ENCODE peak calls at places on chromosome 17, in five cellular contexts. One of them, this sample, is unnamed.

GRCh38 chr17:38659415-38659814 is 15.3 kb downstream of the EPOP start:
- DNase-seq in neuronal stem cell: no peak
- DNase-seq in IMR-90: no peak
- DNase-seq in mesenchymal stem cell: no peak
- DNase-seq in H1: no peak
- DNase-seq in this sample: no peak

GRCh38 chr17:11300738-11301137 is 59.7 kb downstream of the SHISA6 start:
- DNase-seq in neuronal stem cell: no peak
- DNase-seq in IMR-90: no peak
- DNase-seq in mesenchymal stem cell: no peak
- DNase-seq in H1: no peak
- DNase-seq in this sample: no peak

GRCh38 chr17:78885956-78886355 is 17.0 kb downstream of the CEP295NL start:
- DNase-seq in neuronal stem cell: no peak
- DNase-seq in IMR-90: no peak
- DNase-seq in mesenchymal stem cell: no peak
- DNase-seq in H1: no peak
- DNase-seq in this sample: no peak

GRCh38 chr17:18933102-18934058 is 18.6 kb upstream of the SLC5A10 start:
- DNase-seq in neuronal stem cell: no peak
- DNase-seq in IMR-90: no peak
- DNase-seq in mesenchymal stem cell: no peak
- DNase-seq in H1: no peak
- DNase-seq in this sample: no peak

GRCh38 chr17:7016406-7016805 is 4.0 kb downstream of the RNASEK start:
- DNase-seq in neuronal stem cell: no peak
- DNase-seq in IMR-90: no peak
- DNase-seq in mesenchymal stem cell: no peak
- DNase-seq in H1: no peak
- DNase-seq in this sample: no peak

GRCh38 chr17:249236-249993 is 68.0 kb upstream of the DOC2B start:
- DNase-seq in neuronal stem cell: no peak
- DNase-seq in IMR-90: no peak
- DNase-seq in mesenchymal stem cell: no peak
- DNase-seq in H1: peak
- DNase-seq in this sample: no peak

GRCh38 chr17:62775876-62776275 is 32.2 kb downstream of the MARCHF10 start:
- DNase-seq in neuronal stem cell: no peak
- DNase-seq in IMR-90: peak
- DNase-seq in mesenchymal stem cell: no peak
- DNase-seq in H1: no peak
- DNase-seq in this sample: no peak

GRCh38 chr17:38881600-38882191 is 11.8 kb downstream of the LASP1 start:
- DNase-seq in neuronal stem cell: no peak
- DNase-seq in IMR-90: peak
- DNase-seq in mesenchymal stem cell: peak
- DNase-seq in H1: no peak
- DNase-seq in this sample: no peak

GRCh38 chr17:74332017-74332650 is 6.1 kb downstream of the KIF19 start:
- DNase-seq in neuronal stem cell: no peak
- DNase-seq in IMR-90: no peak
- DNase-seq in mesenchymal stem cell: no peak
- DNase-seq in H1: no peak
- DNase-seq in this sample: no peak

GRCh38 chr17:46948544-46948943 is 25.6 kb downstream of the GOSR2 start:
- DNase-seq in neuronal stem cell: no peak
- DNase-seq in IMR-90: no peak
- DNase-seq in mesenchymal stem cell: no peak
- DNase-seq in H1: no peak
- DNase-seq in this sample: peak

GRCh38 chr17:80761421-80761871 is 216.8 kb downstream of the RPTOR start:
- DNase-seq in neuronal stem cell: no peak
- DNase-seq in IMR-90: peak
- DNase-seq in mesenchymal stem cell: peak
- DNase-seq in H1: no peak
- DNase-seq in this sample: no peak

GRCh38 chr17:77354721-77355455 is 214.1 kb downstream of the SEC14L1 start:
- DNase-seq in neuronal stem cell: no peak
- DNase-seq in IMR-90: peak
- DNase-seq in mesenchymal stem cell: peak
- DNase-seq in H1: no peak
- DNase-seq in this sample: no peak

GRCh38 chr17:62096401-62096670 is 31.3 kb upstream of the MED13 start:
- DNase-seq in neuronal stem cell: no peak
- DNase-seq in IMR-90: no peak
- DNase-seq in mesenchymal stem cell: no peak
- DNase-seq in H1: no peak
- DNase-seq in this sample: no peak

GRCh38 chr17:74785096-74785980 is 9.2 kb upstream of the NAT9 start:
- DNase-seq in neuronal stem cell: no peak
- DNase-seq in IMR-90: no peak
- DNase-seq in mesenchymal stem cell: no peak
- DNase-seq in H1: no peak
- DNase-seq in this sample: no peak

GRCh38 chr17:81991684-81992513 is 14.5 kb downstream of the ASPSCR1 start:
- DNase-seq in neuronal stem cell: peak
- DNase-seq in IMR-90: peak
- DNase-seq in mesenchymal stem cell: peak
- DNase-seq in H1: no peak
- DNase-seq in this sample: no peak

GRCh38 chr17:64200080-64201042 is 62.7 kb downstream of the TEX2 start:
- DNase-seq in neuronal stem cell: no peak
- DNase-seq in IMR-90: peak
- DNase-seq in mesenchymal stem cell: no peak
- DNase-seq in H1: no peak
- DNase-seq in this sample: peak

GRCh38 chr17:16980813-16981731 is 9.2 kb upstream of the TNFRSF13B start:
- DNase-seq in neuronal stem cell: no peak
- DNase-seq in IMR-90: no peak
- DNase-seq in mesenchymal stem cell: no peak
- DNase-seq in H1: peak
- DNase-seq in this sample: peak

GRCh38 chr17:78355045-78355641 is 4.7 kb downstream of the SOCS3 start:
- DNase-seq in neuronal stem cell: no peak
- DNase-seq in IMR-90: no peak
- DNase-seq in mesenchymal stem cell: no peak
- DNase-seq in H1: no peak
- DNase-seq in this sample: no peak

GRCh38 chr17:79835953-79836951 is 3.0 kb downstream of the CBX4 start:
- DNase-seq in neuronal stem cell: no peak
- DNase-seq in IMR-90: peak
- DNase-seq in mesenchymal stem cell: peak
- DNase-seq in H1: peak
- DNase-seq in this sample: peak

GRCh38 chr17:38749222-38750043 is 1.3 kb upstream of the PCGF2 start:
- DNase-seq in neuronal stem cell: peak
- DNase-seq in IMR-90: peak
- DNase-seq in mesenchymal stem cell: peak
- DNase-seq in H1: peak
- DNase-seq in this sample: peak

GRCh38 chr17:57379237-57380054 is 123.1 kb downstream of the MSI2 start:
- DNase-seq in neuronal stem cell: peak
- DNase-seq in IMR-90: peak
- DNase-seq in mesenchymal stem cell: peak
- DNase-seq in H1: no peak
- DNase-seq in this sample: peak

GRCh38 chr17:51097708-51098446 is 22.8 kb downstream of the SPAG9 start:
- DNase-seq in neuronal stem cell: no peak
- DNase-seq in IMR-90: no peak
- DNase-seq in mesenchymal stem cell: no peak
- DNase-seq in H1: no peak
- DNase-seq in this sample: no peak

GRCh38 chr17:4519361-4519788 is 20.7 kb downstream of the SPNS2 start:
- DNase-seq in neuronal stem cell: no peak
- DNase-seq in IMR-90: no peak
- DNase-seq in mesenchymal stem cell: no peak
- DNase-seq in H1: no peak
- DNase-seq in this sample: no peak

GRCh38 chr17:40443196-40443987 is at the start of gene IGFBP4:
- DNase-seq in neuronal stem cell: peak
- DNase-seq in IMR-90: peak
- DNase-seq in mesenchymal stem cell: peak
- DNase-seq in H1: peak
- DNase-seq in this sample: peak

GRCh38 chr17:66547170-66547865 is 244.9 kb downstream of the PRKCA start:
- DNase-seq in neuronal stem cell: no peak
- DNase-seq in IMR-90: no peak
- DNase-seq in mesenchymal stem cell: peak
- DNase-seq in H1: no peak
- DNase-seq in this sample: no peak

GRCh38 chr17:80012751-80013741 is 22.6 kb downstream of the TBC1D16 start:
- DNase-seq in neuronal stem cell: no peak
- DNase-seq in IMR-90: no peak
- DNase-seq in mesenchymal stem cell: no peak
- DNase-seq in H1: no peak
- DNase-seq in this sample: no peak

GRCh38 chr17:75723201-75723930 is 2.1 kb downstream of the ITGB4 start:
- DNase-seq in neuronal stem cell: no peak
- DNase-seq in IMR-90: no peak
- DNase-seq in mesenchymal stem cell: no peak
- DNase-seq in H1: no peak
- DNase-seq in this sample: no peak

GRCh38 chr17:76544123-76544915 is 4.5 kb downstream of the PRCD start:
- DNase-seq in neuronal stem cell: no peak
- DNase-seq in IMR-90: no peak
- DNase-seq in mesenchymal stem cell: peak
- DNase-seq in H1: no peak
- DNase-seq in this sample: peak

GRCh38 chr17:37650419-37651003 is 7.3 kb upstream of the DDX52 start:
- DNase-seq in neuronal stem cell: peak
- DNase-seq in IMR-90: peak
- DNase-seq in mesenchymal stem cell: peak
- DNase-seq in H1: no peak
- DNase-seq in this sample: peak

GRCh38 chr17:9729735-9730420 is 61.5 kb downstream of the DHRS7C start:
- DNase-seq in neuronal stem cell: no peak
- DNase-seq in IMR-90: peak
- DNase-seq in mesenchymal stem cell: peak
- DNase-seq in H1: no peak
- DNase-seq in this sample: peak

GRCh38 chr17:67573987-67574657 is 143.6 kb upstream of the NOL11 start:
- DNase-seq in neuronal stem cell: no peak
- DNase-seq in IMR-90: no peak
- DNase-seq in mesenchymal stem cell: no peak
- DNase-seq in H1: no peak
- DNase-seq in this sample: no peak

GRCh38 chr17:2379489-2380224 is 21.2 kb downstream of the MNT start:
- DNase-seq in neuronal stem cell: no peak
- DNase-seq in IMR-90: no peak
- DNase-seq in mesenchymal stem cell: no peak
- DNase-seq in H1: no peak
- DNase-seq in this sample: no peak
- H2BK120ac ChIP-seq in neuronal stem cell: no peak
- H2BK120ac ChIP-seq in IMR-90: no peak
- H2BK120ac ChIP-seq in mesenchymal stem cell: no peak
- H2BK120ac ChIP-seq in H1: no peak
- H2BK120ac ChIP-seq in this sample: no peak

GRCh38 chr17:1736348-1737281 is 6.1 kb upstream of the SERPINF2 start:
- DNase-seq in neuronal stem cell: no peak
- DNase-seq in IMR-90: peak
- DNase-seq in mesenchymal stem cell: peak
- DNase-seq in H1: no peak
- DNase-seq in this sample: no peak
- H3K4me3 ChIP-seq in neuronal stem cell: no peak
- H3K4me3 ChIP-seq in IMR-90: no peak
- H3K4me3 ChIP-seq in mesenchymal stem cell: peak
- H3K4me3 ChIP-seq in H1: no peak
- H3K4me3 ChIP-seq in this sample: no peak

GRCh38 chr17:48615963-48616718 is 1.0 kb upstream of the HOXB8 start:
- DNase-seq in neuronal stem cell: no peak
- DNase-seq in IMR-90: no peak
- DNase-seq in mesenchymal stem cell: peak
- DNase-seq in H1: no peak
- DNase-seq in this sample: no peak

GRCh38 chr17:48618366-48618896 is 3.3 kb upstream of the HOXB8 start:
- DNase-seq in neuronal stem cell: peak
- DNase-seq in IMR-90: peak
- DNase-seq in mesenchymal stem cell: peak
- DNase-seq in H1: peak
- DNase-seq in this sample: peak

GRCh38 chr17:48615212-48615962 is at the start of gene HOXB8:
- DNase-seq in neuronal stem cell: no peak
- DNase-seq in IMR-90: no peak
- DNase-seq in mesenchymal stem cell: peak
- DNase-seq in H1: no peak
- DNase-seq in this sample: no peak

GRCh38 chr17:48617515-48618365 is 2.6 kb upstream of the HOXB8 start:
- DNase-seq in neuronal stem cell: no peak
- DNase-seq in IMR-90: no peak
- DNase-seq in mesenchymal stem cell: peak
- DNase-seq in H1: no peak
- DNase-seq in this sample: no peak

GRCh38 chr17:48616719-48617514 is 1.8 kb upstream of the HOXB8 start:
- DNase-seq in neuronal stem cell: no peak
- DNase-seq in IMR-90: no peak
- DNase-seq in mesenchymal stem cell: peak
- DNase-seq in H1: no peak
- DNase-seq in this sample: no peak
- H3K27ac ChIP-seq in neuronal stem cell: no peak
- H3K27ac ChIP-seq in IMR-90: no peak
- H3K27ac ChIP-seq in mesenchymal stem cell: no peak
- H3K27ac ChIP-seq in H1: no peak
- H3K27ac ChIP-seq in this sample: no peak

DNA sequence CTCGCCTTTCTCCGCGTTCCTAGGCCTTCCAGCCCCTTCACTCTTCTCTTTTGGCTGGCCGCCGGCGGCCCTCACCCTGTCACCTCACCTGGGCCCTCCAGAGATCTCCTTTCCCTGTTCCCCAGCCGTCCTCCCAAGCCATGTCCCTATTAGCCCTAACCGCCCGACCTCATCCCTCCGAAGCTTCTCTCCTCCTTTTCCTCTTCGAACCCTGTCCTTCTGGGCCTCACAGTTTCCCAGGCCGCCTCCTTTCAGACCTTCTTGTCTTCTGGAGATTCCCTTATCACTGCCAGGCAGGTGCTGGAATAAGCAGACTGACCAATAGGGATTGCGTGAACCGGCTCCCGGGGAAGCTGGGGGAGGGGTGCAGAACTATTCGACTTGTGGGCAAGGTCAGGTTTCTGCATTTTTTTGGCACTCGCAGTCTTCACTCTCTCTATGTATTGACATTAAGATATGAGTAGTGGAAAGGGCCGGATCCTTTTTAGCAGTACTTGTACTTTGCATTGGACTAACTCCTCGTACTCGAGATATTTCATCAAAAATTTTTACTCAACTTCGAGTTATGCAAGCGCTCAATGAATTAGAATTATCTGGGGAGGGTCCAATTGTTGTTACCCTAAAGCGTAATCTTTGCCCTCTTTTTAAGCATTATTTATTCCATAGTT is 689 bp downstream of the RHOT1 start:
- DNase-seq in neuronal stem cell: peak
- DNase-seq in IMR-90: peak
- DNase-seq in mesenchymal stem cell: peak
- DNase-seq in H1: peak
- DNase-seq in this sample: peak
- H2BK120ac ChIP-seq in neuronal stem cell: no peak
- H2BK120ac ChIP-seq in IMR-90: no peak
- H2BK120ac ChIP-seq in mesenchymal stem cell: no peak
- H2BK120ac ChIP-seq in H1: no peak
- H2BK120ac ChIP-seq in this sample: no peak

This sample was measured in mesendoderm.